ENCODE peak calls at places on chromosomes 3 and 15, in six cellular contexts. Q is prostate gland, V is breast epithelium, E is suprapubic skin, M is esophagus squamous epithelium, G is kidney. B is an unnamed sample.

GRCh38 chr15:97841558-97841957 is 118.9 kb upstream of the ARRDC4 start:
- DNase-seq in Q (no peak), V (no peak), E (no peak), M (no peak), G (no peak), B (no peak)

GRCh38 chr3:150236683-150237082 is 171.4 kb upstream of the TSC22D2 start:
- DNase-seq in Q (no peak), V (no peak), E (no peak), M (no peak), G (no peak), B (no peak)

GRCh38 chr3:9809239-9809614 is 835 bp upstream of the TTLL3 start:
- DNase-seq in Q (no peak), V (no peak), E (no peak), M (no peak), G (no peak), B (no peak)

GRCh38 chr3:150528359-150528797 is 17.9 kb downstream of the SERP1 start:
- DNase-seq in Q (no peak), V (no peak), E (no peak), M (no peak), G (no peak), B (no peak)

GRCh38 chr3:146189519-146190173 is 28.7 kb upstream of the PLOD2 start:
- DNase-seq in Q (no peak), V (no peak), E (no peak), M (no peak), G (no peak), B (no peak)

GRCh38 chr3:63248015-63248414 is 30.1 kb upstream of the SYNPR start:
- DNase-seq in Q (no peak), V (no peak), E (no peak), M (no peak), G (no peak), B (no peak)

GRCh38 chr3:11391930-11392688 is 119.9 kb downstream of the ATG7 start:
- DNase-seq in Q (no peak), V (no peak), E (no peak), M (no peak), G (no peak), B (no peak)

GRCh38 chr15:44219073-44219472 is 24.0 kb upstream of the FRMD5 start:
- DNase-seq in Q (no peak), V (no peak), E (no peak), M (no peak), G (no peak), B (no peak)

GRCh38 chr3:72092778-72093177 is 307.8 kb upstream of the PROK2 start:
- DNase-seq in Q (no peak), V (no peak), E (no peak), M (no peak), G (no peak), B (no peak)

GRCh38 chr15:24823473-24823872 is 131.3 kb upstream of the SNRPN start:
- DNase-seq in Q (no peak), V (no peak), E (no peak), M (no peak), G (no peak), B (no peak)

GRCh38 chr3:48662753-48663488 is at the start of gene CELSR3:
- DNase-seq in Q (peak; percentile 42), V (peak; percentile 57), E (no peak), M (no peak), G (peak; percentile 92), B (peak; percentile 41)

GRCh38 chr15:75732809-75733451 is 20.3 kb upstream of the CSPG4 start:
- DNase-seq in Q (peak; percentile 54), V (no peak), E (no peak), M (no peak), G (peak; percentile 77), B (peak; percentile 44)

GRCh38 chr15:27770086-27770607 is 329.0 kb downstream of the OCA2 start:
- DNase-seq in Q (no peak), V (no peak), E (no peak), M (no peak), G (no peak), B (no peak)

GRCh38 chr15:61380270-61380669 is 151.2 kb upstream of the RORA start:
- DNase-seq in Q (no peak), V (no peak), E (no peak), M (no peak), G (no peak), B (no peak)

GRCh38 chr3:131361464-131362421 is 19.8 kb upstream of the NUDT16 start:
- DNase-seq in Q (peak; percentile 74), V (peak; percentile 79), E (peak; percentile 84), M (peak; percentile 14), G (peak; percentile 96), B (no peak)

GRCh38 chr3:100073555-100074307 is 40.6 kb downstream of the FILIP1L start:
- DNase-seq in Q (no peak), V (no peak), E (no peak), M (no peak), G (peak; percentile 54), B (no peak)

GRCh38 chr3:151553873-151554272 is 93.0 kb upstream of the IGSF10 start:
- DNase-seq in Q (no peak), V (no peak), E (no peak), M (no peak), G (no peak), B (no peak)

GRCh38 chr15:99085413-99086326 is 19.2 kb upstream of the SYNM start:
- DNase-seq in Q (no peak), V (no peak), E (peak; percentile 29), M (no peak), G (no peak), B (no peak)

GRCh38 chr3:149581248-149581647 is 76.6 kb downstream of the WWTR1 start:
- DNase-seq in Q (no peak), V (no peak), E (no peak), M (no peak), G (no peak), B (no peak)

GRCh38 chr15:77001966-77002365 is 7.0 kb downstream of the PSTPIP1 start:
- DNase-seq in Q (no peak), V (no peak), E (no peak), M (no peak), G (peak; percentile 59), B (no peak)

GRCh38 chr3:52057806-52058099 is 1.4 kb upstream of the DUSP7 start:
- DNase-seq in Q (no peak), V (no peak), E (no peak), M (no peak), G (no peak), B (peak; percentile 4)

GRCh38 chr3:41137686-41138111 is 61.6 kb upstream of the CTNNB1 start:
- DNase-seq in Q (no peak), V (no peak), E (no peak), M (no peak), G (no peak), B (no peak)

GRCh38 chr3:172404237-172404962 is 43.9 kb downstream of the GHSR start:
- DNase-seq in Q (no peak), V (no peak), E (no peak), M (no peak), G (no peak), B (no peak)
- H3K27ac ChIP-seq in Q (no peak overlapping the region), V (no peak overlapping the region), E (no peak overlapping the region), M (no peak overlapping the region), G (no peak overlapping the region), B (no peak overlapping the region)

GRCh38 chr3:12992629-12993021 is 80.6 kb downstream of the IQSEC1 start:
- DNase-seq in Q (no peak), V (no peak), E (no peak), M (no peak), G (no peak), B (no peak)

GRCh38 chr3:12993623-12994356 is 79.4 kb downstream of the IQSEC1 start:
- DNase-seq in Q (no peak), V (no peak), E (no peak), M (no peak), G (no peak), B (no peak)

GRCh38 chr3:12991861-12992281 is 81.4 kb downstream of the IQSEC1 start:
- DNase-seq in Q (no peak), V (no peak), E (no peak), M (no peak), G (no peak), B (no peak)

GRCh38 chr3:12994357-12994606 is 78.9 kb downstream of the IQSEC1 start:
- DNase-seq in Q (peak; percentile 37), V (no peak), E (no peak), M (no peak), G (peak; percentile 87), B (no peak)

DNA sequence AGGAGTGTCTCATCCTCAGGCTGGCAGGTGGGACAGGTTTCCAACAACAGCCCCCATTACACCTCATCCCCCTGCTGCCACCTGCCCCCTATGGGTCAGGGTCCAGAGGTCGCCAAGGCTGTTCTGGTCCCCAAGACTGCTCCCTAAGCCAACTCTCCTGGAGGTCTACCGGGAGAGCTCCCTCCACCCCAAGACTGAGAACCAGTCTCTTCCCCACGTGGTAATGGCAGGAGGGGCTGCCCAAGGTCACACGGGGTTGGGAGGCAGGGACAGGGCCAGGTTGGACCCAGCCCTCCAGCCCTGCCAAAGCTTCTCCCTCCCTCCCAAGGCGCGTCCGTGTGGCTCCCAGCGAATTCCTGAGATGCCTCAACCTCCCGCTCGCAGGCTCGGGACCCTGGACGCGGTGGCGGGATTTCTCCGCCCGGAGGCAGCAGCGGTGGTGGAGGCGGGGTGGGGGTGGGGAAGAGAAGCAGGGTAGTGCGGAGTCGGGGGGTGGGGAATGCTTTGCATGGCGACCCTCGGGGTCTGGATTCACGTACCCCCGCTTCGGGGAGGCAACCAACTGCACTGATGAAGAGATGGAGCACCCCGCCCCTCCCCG is 80.1 kb downstream of the IQSEC1 start:
- DNase-seq in Q (no peak), V (no peak), E (no peak), M (no peak), G (no peak), B (no peak)
- TF ChIP-seq CTCF in Q (no peak), V (no peak), E (no peak), M (no peak), G (no peak), B (no peak)

DNA sequence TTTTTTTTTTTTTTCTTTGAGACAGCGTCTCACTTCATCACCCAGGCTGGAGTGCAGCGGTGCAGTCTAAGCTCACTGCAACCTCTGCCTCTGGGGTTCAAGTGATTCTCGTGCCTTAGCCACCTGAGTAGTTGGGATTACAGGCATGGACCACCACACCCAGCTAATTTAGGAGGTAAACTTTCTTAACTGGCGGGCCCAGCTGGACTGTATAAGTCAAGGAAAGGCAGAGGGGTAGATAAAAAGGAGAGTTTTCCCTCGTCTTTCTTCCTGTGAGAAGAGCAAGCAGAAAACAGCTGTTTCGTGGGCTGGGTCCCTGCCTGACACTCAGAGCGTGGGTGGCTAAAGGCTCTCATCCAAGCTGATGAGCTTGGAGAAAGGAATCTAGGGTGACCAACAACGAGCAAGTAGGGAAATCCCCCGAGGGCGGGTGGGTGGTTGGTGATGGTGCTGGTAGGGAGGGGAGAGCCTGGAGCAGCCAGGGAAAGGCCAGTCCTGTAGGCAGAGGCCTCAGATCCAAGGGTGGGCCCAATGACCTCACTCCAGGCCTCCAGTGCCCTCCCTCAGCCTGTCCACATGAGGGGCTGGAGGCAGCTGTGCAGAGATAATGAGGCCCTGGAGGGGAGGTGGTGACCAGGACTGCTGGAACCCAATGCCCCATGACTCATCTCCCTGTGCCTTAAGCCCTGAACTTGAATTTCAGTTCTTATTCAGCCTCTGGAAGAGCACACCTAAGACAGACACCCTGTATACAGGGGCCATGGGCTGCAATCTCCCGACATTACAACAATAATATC is 43.1 kb upstream of the LIMD1 start:
- DNase-seq in Q (no peak), V (peak; percentile 65), E (peak; percentile 84), M (no peak), G (peak; percentile 91), B (no peak)
- H3K27ac ChIP-seq in Q (peak overlapping the region; percentile 41), V (peak overlapping the region; percentile 60), E (peak overlapping the region; percentile 52), M (peak overlapping the region; percentile 34), G (no peak overlapping the region), B (no peak overlapping the region)

GRCh38 chr3:40104441-40104840 is 205.1 kb upstream of the EIF1B start:
- DNase-seq in Q (no peak), V (no peak), E (no peak), M (no peak), G (no peak), B (no peak)

GRCh38 chr3:40108643-40109042 is 200.9 kb upstream of the EIF1B start:
- DNase-seq in Q (no peak), V (no peak), E (no peak), M (no peak), G (no peak), B (no peak)

GRCh38 chr3:40109641-40110490 is 199.6 kb upstream of the EIF1B start:
- DNase-seq in Q (no peak), V (no peak), E (no peak), M (no peak), G (no peak), B (no peak)
- TF ChIP-seq CTCF in Q (no peak), V (no peak), E (no peak), M (no peak), G (no peak), B (no peak)

B was measured in CD4-positive, alpha-beta T cell.